ENCODE peak calls at places on chromosomes 1 and 21, in ten cellular contexts. T, R, N, U, B, Z, X, F, P and W are unnamed samples.

GRCh38 chr1:980137-980571 is 1.7 kb downstream of the PERM1 start:
- DNase-seq in Z (no peak), B (no peak), R (no peak), N (peak), T (peak), X (no peak), P (no peak), F (no peak), U (no peak), W (no peak)

GRCh38 chr1:79128726-79129125 is 122.2 kb upstream of the ADGRL4 start:
- DNase-seq in X (no peak), T (no peak), U (no peak), Z (no peak), R (no peak), B (peak), N (no peak), F (no peak), P (no peak), W (no peak)

GRCh38 chr1:208421511-208421910 is 177.3 kb upstream of the PLXNA2 start:
- DNase-seq in P (no peak), X (no peak), Z (no peak), N (no peak), T (no peak), F (no peak), R (no peak), U (no peak), B (no peak), W (no peak)

GRCh38 chr1:77168358-77168757 is 50.9 kb downstream of the PIGK start:
- DNase-seq in U (no peak), X (no peak), N (no peak), P (no peak), F (no peak), Z (no peak), T (no peak), R (no peak), B (peak), W (no peak)

GRCh38 chr1:221497051-221497450 is 244.8 kb downstream of the DUSP10 start:
- DNase-seq in X (no peak), F (no peak), R (no peak), T (no peak), Z (no peak), N (no peak), U (no peak), P (no peak), B (no peak), W (no peak)

GRCh38 chr1:100710881-100711660 is 8.5 kb upstream of the VCAM1 start:
- DNase-seq in X (no peak), P (no peak), N (no peak), B (peak), R (no peak), Z (no peak), U (no peak), F (no peak), T (no peak), W (no peak)

GRCh38 chr1:54360165-54361005 is 45.8 kb downstream of the SSBP3 start:
- DNase-seq in R (no peak), N (no peak), U (no peak), B (no peak), Z (no peak), T (no peak), P (no peak), X (no peak), F (no peak), W (no peak)

GRCh38 chr21:31180256-31181088 is 142.2 kb upstream of the KRTAP19-8 start:
- DNase-seq in X (no peak), T (no peak), F (no peak), R (no peak), Z (no peak), U (no peak), N (no peak), P (no peak), B (peak), W (no peak)

GRCh38 chr1:45211061-45211460 is 4.7 kb upstream of the ZSWIM5 start:
- DNase-seq in N (no peak), P (no peak), X (no peak), T (no peak), F (no peak), B (no peak), Z (no peak), R (no peak), U (no peak), W (no peak)

GRCh38 chr1:17544951-17545350 is 5.5 kb downstream of the ARHGEF10L start:
- DNase-seq in U (no peak), N (no peak), B (peak), R (no peak), T (no peak), P (no peak), X (no peak), Z (no peak), F (no peak), W (no peak)
- H3K27ac ChIP-seq in U (no peak), N (peak), B (peak), R (no peak), T (no peak), P (peak), X (peak), Z (no peak), F (peak), W (no peak)

GRCh38 chr1:161018631-161018930 is 2.4 kb downstream of the F11R start:
- DNase-seq in N (no peak), B (no peak), R (no peak), F (no peak), Z (no peak), P (no peak), U (no peak), T (no peak), X (no peak), W (no peak)

GRCh38 chr1:161021959-161022332 is 994 bp upstream of the F11R start:
- DNase-seq in U (no peak), P (no peak), T (no peak), N (no peak), F (no peak), Z (no peak), R (no peak), B (peak), X (no peak), W (no peak)

GRCh38 chr1:161019767-161020572 is 982 bp downstream of the F11R start:
- DNase-seq in T (no peak), Z (no peak), X (no peak), R (no peak), U (no peak), P (no peak), N (no peak), B (no peak), F (no peak), W (no peak)

GRCh38 chr1:161021168-161021958 is 411 bp upstream of the F11R start:
- DNase-seq in B (peak), P (peak), T (peak), Z (no peak), R (peak), F (peak), X (peak), N (peak), U (peak), W (peak)

DNA sequence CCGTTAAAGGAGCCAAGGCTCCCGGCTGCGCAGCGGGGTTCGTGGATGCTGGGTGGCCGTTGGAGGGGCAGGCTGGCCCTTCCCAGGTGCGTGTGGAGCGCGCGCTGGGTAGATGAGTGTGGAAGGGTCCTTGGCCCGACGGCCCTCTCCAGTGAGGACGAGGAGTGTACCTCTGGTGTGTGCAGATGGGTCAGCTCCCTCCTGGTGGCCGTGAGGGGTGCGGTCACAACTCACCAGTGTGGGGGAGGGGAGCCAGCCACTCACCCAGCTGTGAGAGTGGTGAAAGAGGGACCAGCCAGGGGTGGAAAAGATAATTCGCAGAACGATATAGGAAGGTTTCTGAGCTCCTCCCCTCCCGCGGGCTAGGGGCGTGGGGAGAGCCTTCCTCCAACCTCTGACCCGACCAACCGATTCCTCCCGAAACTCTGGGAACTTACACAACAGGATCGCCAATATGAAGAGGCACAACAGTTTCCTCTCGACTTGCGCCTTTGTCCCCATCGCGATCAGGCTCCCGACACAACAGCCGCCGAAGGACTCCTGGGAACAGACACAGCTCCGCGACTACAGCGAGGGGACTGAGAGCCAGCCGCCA is at the start of gene F11R:
- DNase-seq in F (peak), Z (no peak), N (peak), U (peak), R (peak), B (no peak), P (peak), X (peak), T (peak), W (peak)
- TF ChIP-seq POLR2A in F (peak), Z (no peak), N (no peak), U (no peak), R (peak), B (no peak), P (peak), X (peak), T (no peak), W (peak)

GRCh38 chr1:56563045-56563444 is 16.3 kb downstream of the PLPP3 start:
- DNase-seq in U (no peak), P (no peak), T (no peak), X (no peak), B (no peak), R (no peak), N (no peak), F (no peak), Z (no peak), W (no peak)

GRCh38 chr1:56566040-56566774 is 13.2 kb downstream of the PLPP3 start:
- DNase-seq in B (no peak), Z (no peak), T (no peak), U (no peak), P (no peak), F (no peak), R (no peak), N (no peak), X (no peak), W (no peak)

GRCh38 chr1:56563568-56563967 is 15.8 kb downstream of the PLPP3 start:
- DNase-seq in R (no peak), Z (no peak), U (no peak), F (no peak), T (no peak), N (no peak), B (no peak), P (no peak), X (no peak), W (no peak)

GRCh38 chr1:56566994-56567393 is 12.4 kb downstream of the PLPP3 start:
- DNase-seq in R (no peak), T (no peak), B (no peak), Z (no peak), U (no peak), F (no peak), X (no peak), N (no peak), P (no peak), W (no peak)

DNA sequence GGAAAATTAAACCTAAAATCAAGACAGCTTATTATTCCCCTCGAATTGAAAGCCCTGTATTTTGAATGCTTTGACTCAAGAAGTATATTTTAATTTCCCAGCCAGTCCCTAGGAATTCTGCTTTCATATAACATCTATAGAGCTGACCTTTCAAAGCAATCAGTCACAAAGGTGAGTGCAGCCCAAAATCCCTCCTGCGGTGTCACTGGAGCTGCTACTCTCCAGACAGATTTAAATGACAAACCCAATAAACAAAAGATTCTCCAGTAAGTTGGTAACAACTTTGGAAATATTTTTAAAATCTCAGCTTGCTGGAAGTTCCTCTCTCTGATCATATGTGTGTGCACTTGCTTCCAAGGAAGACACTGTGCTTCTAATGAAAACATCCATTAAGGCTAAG is 14.7 kb downstream of the PLPP3 start:
- DNase-seq in P (no peak), U (no peak), N (no peak), R (no peak), X (no peak), F (no peak), Z (no peak), T (no peak), B (no peak), W (no peak)
- H3K27ac ChIP-seq in P (peak), U (no peak), N (no peak), R (peak), X (peak), F (no peak), Z (no peak), T (no peak), B (no peak), W (no peak)

GRCh38 chr1:6396998-6397397 is 3.4 kb upstream of the ACOT7 start:
- DNase-seq in U (no peak), B (no peak), Z (no peak), F (no peak), P (no peak), T (no peak), X (no peak), N (no peak), R (no peak), W (no peak)

GRCh38 chr1:6393400-6394187 is at the start of gene ACOT7:
- DNase-seq in Z (peak), T (peak), P (peak), R (peak), U (peak), N (peak), F (peak), X (peak), B (peak), W (peak)

GRCh38 chr1:6392081-6392879 is 1.3 kb downstream of the ACOT7 start:
- DNase-seq in T (no peak), U (no peak), R (no peak), B (no peak), F (no peak), X (no peak), N (no peak), Z (no peak), P (no peak), W (no peak)

GRCh38 chr1:6389971-6390370 is 3.6 kb downstream of the ACOT7 start:
- DNase-seq in T (no peak), B (no peak), F (no peak), Z (no peak), N (no peak), U (no peak), P (no peak), R (no peak), X (no peak), W (no peak)

GRCh38 chr1:6392880-6393399 is 627 bp downstream of the ACOT7 start:
- DNase-seq in X (no peak), T (no peak), R (no peak), B (no peak), N (no peak), F (no peak), U (no peak), Z (no peak), P (no peak), W (no peak)
- TF ChIP-seq POLR2A in X (no peak), T (no peak), R (no peak), B (no peak), N (no peak), F (no peak), U (no peak), Z (no peak), P (no peak), W (no peak)

GRCh38 chr1:167518331-167518700 is at the start of gene CD247:
- DNase-seq in Z (no peak), F (peak), N (peak), P (no peak), X (no peak), R (no peak), U (no peak), T (no peak), B (no peak), W (no peak)
- H3K27ac ChIP-seq in Z (no peak), F (peak), N (peak), P (no peak), X (peak), R (no peak), U (no peak), T (no peak), B (no peak), W (no peak)

DNA sequence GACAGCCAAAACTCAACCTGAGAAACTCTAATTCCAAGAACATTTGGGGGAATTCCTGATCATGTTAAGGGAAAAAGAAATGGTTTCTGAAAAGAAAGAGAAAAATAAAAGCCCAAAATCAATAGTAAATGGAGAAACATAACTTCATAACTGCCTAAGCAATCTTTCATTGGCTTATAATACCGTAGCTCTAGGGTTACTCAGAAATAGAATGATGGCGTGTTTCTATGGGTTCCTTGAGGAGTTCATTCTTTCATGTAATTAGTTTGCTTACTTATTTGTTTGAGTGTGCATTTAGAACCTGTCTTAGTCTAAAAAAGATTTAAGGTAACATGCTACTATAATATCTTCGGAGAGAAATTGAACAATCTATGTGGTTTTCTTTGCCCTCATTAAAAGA is 37.5 kb upstream of the FBXO28 start:
- DNase-seq in P (no peak), N (no peak), Z (no peak), X (no peak), R (no peak), T (no peak), F (no peak), B (no peak), U (no peak), W (no peak)
- TF ChIP-seq POLR2A in P (no peak), N (no peak), Z (no peak), X (no peak), R (no peak), T (no peak), F (no peak), B (no peak), U (no peak), W (no peak)

DNA sequence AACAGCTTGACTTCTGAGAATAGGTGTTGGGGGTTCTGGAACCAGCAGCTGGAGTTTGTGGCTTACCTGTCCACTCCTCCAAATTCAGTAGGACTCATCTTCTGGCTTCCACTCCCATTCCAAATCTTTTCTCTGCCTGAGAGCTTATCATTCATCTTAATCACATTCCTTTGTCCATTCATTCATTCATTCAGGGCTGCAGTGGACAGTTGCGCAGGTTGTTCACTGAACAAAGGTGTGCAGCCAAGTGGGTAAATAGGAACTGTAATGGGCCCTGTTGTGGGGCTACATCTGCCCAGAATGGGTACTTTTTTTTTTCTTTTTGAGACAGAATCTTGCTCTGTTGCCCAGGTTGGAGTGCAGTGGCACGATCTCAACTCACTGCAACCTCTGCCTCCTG is 3.4 kb upstream of the HSPG2 start:
- DNase-seq in N (no peak), Z (no peak), R (no peak), B (no peak), F (no peak), T (no peak), P (no peak), X (no peak), U (no peak), W (no peak)
- H3K27ac ChIP-seq in N (peak), Z (peak), R (no peak), B (no peak), F (peak), T (no peak), P (peak), X (peak), U (no peak), W (peak)

DNA sequence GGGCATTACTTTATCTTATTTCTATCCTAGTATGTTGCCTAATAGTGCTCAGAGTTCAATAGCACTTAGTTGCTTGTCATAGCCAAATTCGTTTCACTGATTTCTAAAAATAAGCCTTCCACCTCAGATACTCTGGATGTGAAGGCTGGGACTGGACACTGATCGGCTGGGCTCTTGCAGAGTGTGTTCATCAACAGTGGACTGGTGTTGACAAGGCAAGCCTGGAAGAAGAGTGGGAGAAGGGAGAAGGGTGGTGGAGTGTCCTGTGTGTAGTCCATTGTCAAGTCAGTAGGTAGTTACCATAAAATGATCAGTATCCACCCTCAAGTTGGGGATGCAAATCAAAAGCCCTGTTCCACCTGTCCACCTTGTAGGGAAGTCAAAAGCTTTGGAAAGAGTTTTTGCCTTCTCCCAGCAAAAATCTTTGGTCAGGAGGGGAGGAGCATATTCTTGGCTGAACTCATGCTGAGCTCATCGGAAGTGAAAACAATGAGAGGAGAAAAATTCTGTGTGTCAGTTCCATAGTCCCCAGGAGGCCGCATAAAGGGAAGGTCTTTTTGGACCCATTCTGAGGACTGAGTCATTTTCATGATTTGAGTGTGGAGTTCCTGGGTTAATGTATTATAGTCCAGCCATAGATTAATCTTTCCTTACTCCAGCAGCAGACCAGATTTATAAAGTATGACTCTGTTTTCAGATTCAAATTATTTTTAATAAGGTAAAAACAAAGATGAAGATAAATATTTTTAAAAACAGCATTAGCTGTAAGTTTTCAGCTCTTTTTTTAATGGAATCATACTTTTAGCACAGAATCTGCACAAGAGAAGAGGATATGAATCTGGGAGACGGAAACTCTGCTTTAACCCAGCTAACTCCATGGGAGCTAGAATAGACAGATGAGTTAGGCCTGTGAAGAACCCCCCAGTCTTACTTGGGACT is 99.4 kb upstream of the BMP8A start:
- DNase-seq in P (peak), X (no peak), Z (no peak), N (no peak), U (no peak), B (peak), F (no peak), T (no peak), R (no peak), W (peak)
- TF ChIP-seq POLR2A in P (no peak), X (no peak), Z (no peak), N (no peak), U (peak), B (no peak), F (no peak), T (no peak), R (peak), W (no peak)